ENCODE peak calls at places on chromosomes 7 and 10, in ten cellular contexts. R is AG09319, U is psoas muscle, G is HS-5, B is T-helper 2 cell, Q is WERI-Rb-1, K is ACHN, Z is GM20000, A is transverse colon, D is adipocyte. T is an unnamed sample.

GRCh38 chr7:31497501-31497900 is 16.4 kb upstream of the ITPRID1 start:
- DNase-seq in U (no peak), R (no peak), Z (no peak), G (no peak), D (no peak), A (no peak), K (no peak), B (no peak), Q (no peak), T (no peak)

GRCh38 chr10:24415455-24416169 is 206.7 kb downstream of the KIAA1217 start:
- DNase-seq in Q (peak), K (no peak), Z (no peak), G (no peak), U (peak), B (no peak), A (peak), R (no peak), D (peak), T (no peak)

GRCh38 chr10:95440756-95441546 is 120.2 kb downstream of the SORBS1 start:
- DNase-seq in D (no peak), B (no peak), A (no peak), Z (no peak), Q (no peak), G (no peak), R (no peak), K (peak), U (no peak), T (no peak)

GRCh38 chr7:64308019-64308275 is 5.8 kb upstream of the ZNF736 start:
- DNase-seq in G (no peak), B (no peak), K (no peak), Z (no peak), Q (no peak), U (no peak), R (no peak), A (peak), D (no peak), T (no peak)

GRCh38 chr7:74615933-74616780 is 41.4 kb upstream of the GTF2I start:
- DNase-seq in R (no peak), K (no peak), B (no peak), G (no peak), Z (no peak), Q (peak), D (no peak), U (no peak), A (no peak), T (no peak)

GRCh38 chr10:123530166-123530870 is 135.8 kb upstream of the GPR26 start:
- DNase-seq in K (no peak), D (no peak), G (no peak), R (no peak), B (no peak), A (no peak), Z (no peak), U (no peak), Q (no peak), T (no peak)

GRCh38 chr10:22429146-22429545 is 83.8 kb downstream of the SPAG6 start:
- DNase-seq in K (no peak), R (no peak), A (no peak), U (no peak), D (no peak), G (no peak), Q (no peak), B (no peak), Z (no peak), T (no peak)

GRCh38 chr7:153567426-153567825 is 484.8 kb upstream of the DPP6 start:
- DNase-seq in R (no peak), G (no peak), B (no peak), Q (no peak), A (peak), Z (no peak), D (no peak), U (peak), K (no peak), T (no peak)

GRCh38 chr10:24969732-24970330 is 17.4 kb upstream of the PRTFDC1 start:
- DNase-seq in Z (no peak), G (no peak), U (no peak), Q (no peak), A (no peak), D (peak), R (no peak), K (no peak), B (no peak), T (no peak)

GRCh38 chr7:108226723-108227359 is 96.7 kb upstream of the LAMB4 start:
- DNase-seq in G (no peak), R (no peak), B (no peak), A (no peak), U (no peak), K (peak), Q (no peak), Z (no peak), D (no peak), T (no peak)